ENCODE peak calls at places on chromosome 17, in five cellular contexts. E is HepG2, C is upper lobe of left lung, N is K562, S is GM12878. F is an unnamed sample.

GRCh38 chr17:73215414-73215813 is 22.6 kb downstream of the COG1 start:
- ATAC-seq in E (peak), C (no peak), N (peak), S (peak), F (no peak)

GRCh38 chr17:17739388-17740066 is 58.3 kb downstream of the RAI1 start:
- ATAC-seq in E (peak), C (peak), N (peak), S (no peak), F (peak)

GRCh38 chr17:49214665-49215360 is 4.3 kb downstream of the ABI3 start:
- ATAC-seq in E (no peak), C (no peak), N (no peak), S (no peak), F (no peak)

GRCh38 chr17:30000001-30000754 is 58.7 kb downstream of the EFCAB5 start:
- ATAC-seq in E (no peak), C (no peak), N (no peak), S (peak), F (no peak)

GRCh38 chr17:81526662-81527571 is 1.3 kb upstream of the FSCN2 start:
- ATAC-seq in E (peak), C (no peak), N (no peak), S (no peak), F (no peak)

GRCh38 chr17:17180141-17180603 is 26.0 kb downstream of the PLD6 start:
- ATAC-seq in E (no peak), C (no peak), N (no peak), S (no peak), F (no peak)

GRCh38 chr17:42866216-42866615 is 15.2 kb downstream of the AOC3 start:
- ATAC-seq in E (peak), C (no peak), N (no peak), S (no peak), F (no peak)

GRCh38 chr17:47895254-47895855 is 681 bp upstream of the SP2 start:
- ATAC-seq in E (no peak), C (peak), N (peak), S (no peak), F (peak)

GRCh38 chr17:38336838-38337237 is 6.9 kb downstream of the GPR179 start:
- ATAC-seq in E (no peak), C (no peak), N (no peak), S (no peak), F (no peak)

GRCh38 chr17:43542854-43543253 is 3.3 kb downstream of the ETV4 start:
- ATAC-seq in E (no peak), C (no peak), N (no peak), S (no peak), F (no peak)

GRCh38 chr17:33014751-33015150 is 23.1 kb downstream of the SPACA3 start:
- ATAC-seq in E (peak), C (no peak), N (no peak), S (no peak), F (no peak)

DNA sequence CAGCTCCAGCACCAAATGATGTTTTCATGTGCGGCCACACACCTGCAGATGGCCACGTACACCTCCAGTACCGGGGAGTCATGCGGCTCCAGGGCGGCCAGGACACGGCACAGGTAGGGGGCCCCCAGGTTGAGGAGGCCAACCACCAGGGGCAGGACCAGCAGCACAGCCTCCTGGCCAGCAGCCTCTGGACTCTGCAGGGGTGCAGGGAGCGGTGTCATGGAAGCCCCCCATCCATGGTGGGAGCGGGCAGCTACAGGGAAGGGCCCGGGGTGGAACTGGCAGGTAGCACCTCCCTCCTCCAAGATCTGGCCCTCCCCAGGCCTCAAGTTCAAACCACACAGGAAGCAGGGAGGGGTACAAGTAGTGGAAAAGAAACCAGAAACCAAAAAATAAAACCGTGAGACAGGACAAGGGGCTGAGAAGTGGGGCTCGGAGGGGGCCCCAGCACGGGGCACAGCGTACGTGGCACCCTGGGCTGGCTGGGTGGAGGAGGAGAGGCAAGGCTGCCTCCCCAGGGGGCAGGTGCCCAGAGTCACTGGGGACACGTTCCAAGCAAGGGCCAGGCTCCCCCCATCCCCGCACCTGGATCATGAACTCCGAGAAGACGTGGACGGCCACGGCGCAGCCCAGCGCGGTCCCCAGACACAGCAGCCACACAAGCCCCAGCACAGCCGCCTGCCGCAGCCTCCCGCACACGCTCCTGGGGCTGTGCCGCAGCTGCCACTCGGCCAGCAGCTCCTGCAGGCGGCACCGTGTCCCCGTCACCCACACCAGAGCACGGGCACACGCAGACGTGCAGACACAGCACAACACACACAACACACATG is 7.4 kb downstream of the TMC6 start:
- ATAC-seq in E (no peak), C (no peak), N (no peak), S (peak), F (no peak)
- TF ChIP-seq POLR2AphosphoS5 in E (no peak), C (no peak), N (no peak), S (no peak), F (no peak)

GRCh38 chr17:39461911-39462641 is 790 bp downstream of the CDK12 start:
- ATAC-seq in E (peak), C (peak), N (peak), S (peak), F (peak)

GRCh38 chr17:39455919-39456318 is 4.9 kb upstream of the MED1 start:
- ATAC-seq in E (no peak), C (no peak), N (no peak), S (no peak), F (no peak)

GRCh38 chr17:39462644-39463375 is 1.5 kb downstream of the CDK12 start:
- ATAC-seq in E (peak), C (peak), N (peak), S (peak), F (no peak)

GRCh38 chr17:39461113-39461910 is at the start of gene CDK12:
- ATAC-seq in E (peak), C (peak), N (peak), S (peak), F (peak)
- TF ChIP-seq EP300 in E (peak), C (no peak), N (no peak), S (no peak), F (no peak)

DNA sequence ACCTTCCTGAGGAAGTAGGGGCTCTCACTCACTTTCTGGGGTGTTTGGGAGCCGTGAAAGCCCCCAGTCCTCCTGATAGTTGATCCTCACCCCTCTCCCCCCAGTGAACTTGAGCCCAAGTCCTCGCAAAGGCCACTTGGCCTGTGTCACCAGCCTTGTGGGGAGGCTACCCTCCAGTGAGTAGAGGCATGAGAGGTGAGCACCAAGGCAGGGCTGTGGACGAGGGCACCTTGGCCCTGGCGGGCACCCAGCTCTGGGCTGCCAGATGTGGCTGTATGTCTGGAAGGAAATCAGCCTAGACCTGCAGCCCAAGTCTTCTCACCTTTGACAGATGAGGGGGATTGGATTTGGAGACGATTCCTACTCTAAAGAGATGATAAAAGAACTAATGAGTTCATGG is 3.1 kb downstream of the TTYH2 start:
- ATAC-seq in E (no peak), C (no peak), N (no peak), S (no peak), F (no peak)
- H3K27ac ChIP-seq in E (no peak), C (no peak), N (no peak), S (no peak), F (no peak)

DNA sequence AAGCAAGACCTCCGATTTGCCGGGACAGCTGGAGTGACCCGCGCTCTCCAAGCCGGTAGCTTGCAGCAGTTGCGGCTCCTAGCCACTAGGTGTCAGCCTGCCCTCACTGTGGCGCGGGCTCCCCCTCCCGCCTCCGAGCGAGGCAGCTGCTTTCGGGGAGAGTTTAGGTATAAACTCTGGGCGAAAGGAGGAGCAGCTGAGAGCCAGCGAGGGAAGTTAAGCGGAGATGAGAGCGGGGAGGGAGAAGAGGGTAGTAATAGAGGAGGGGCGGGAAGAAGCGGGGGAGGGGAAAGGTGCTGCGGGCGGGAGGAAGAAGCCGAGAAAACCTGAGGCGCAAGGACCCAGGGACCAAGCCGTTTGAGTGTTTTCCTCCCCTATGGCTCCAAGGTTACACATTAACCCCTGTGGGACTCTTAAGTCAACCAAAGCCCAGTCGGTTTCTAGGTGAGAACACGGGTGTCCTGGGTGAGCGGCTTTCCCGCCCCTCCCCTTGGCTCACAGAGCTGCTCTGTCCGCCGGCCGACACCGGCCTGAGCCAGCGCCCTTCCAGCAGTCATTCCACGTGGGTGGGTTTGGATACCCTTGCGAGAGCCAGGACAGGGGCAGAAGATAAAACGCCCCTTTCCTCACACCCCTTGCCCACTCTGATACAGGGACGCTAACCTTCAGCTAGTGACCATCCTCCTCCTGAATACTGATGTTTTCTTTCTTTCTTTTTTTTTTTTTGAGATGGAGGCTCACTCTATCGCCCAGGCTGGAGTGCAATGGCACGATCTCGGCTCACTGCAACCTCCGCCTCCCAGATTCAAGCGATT is 1.1 kb upstream of the TLCD1 start:
- ATAC-seq in E (peak), C (peak), N (peak), S (peak), F (peak)
- TF ChIP-seq POLR2AphosphoS5 in E (peak), C (peak), N (peak), S (peak), F (peak)

GRCh38 chr17:46173153-46173552 is 20.1 kb downstream of the KANSL1 start:
- ATAC-seq in E (no peak), C (no peak), N (no peak), S (no peak), F (no peak)

GRCh38 chr17:46167826-46168569 is 25.2 kb downstream of the KANSL1 start:
- ATAC-seq in E (peak), C (no peak), N (no peak), S (no peak), F (no peak)

GRCh38 chr17:46170609-46171432 is 22.4 kb downstream of the KANSL1 start:
- ATAC-seq in E (no peak), C (no peak), N (no peak), S (peak), F (no peak)

GRCh38 chr17:46169913-46170312 is 23.3 kb downstream of the KANSL1 start:
- ATAC-seq in E (no peak), C (no peak), N (no peak), S (no peak), F (no peak)

DNA sequence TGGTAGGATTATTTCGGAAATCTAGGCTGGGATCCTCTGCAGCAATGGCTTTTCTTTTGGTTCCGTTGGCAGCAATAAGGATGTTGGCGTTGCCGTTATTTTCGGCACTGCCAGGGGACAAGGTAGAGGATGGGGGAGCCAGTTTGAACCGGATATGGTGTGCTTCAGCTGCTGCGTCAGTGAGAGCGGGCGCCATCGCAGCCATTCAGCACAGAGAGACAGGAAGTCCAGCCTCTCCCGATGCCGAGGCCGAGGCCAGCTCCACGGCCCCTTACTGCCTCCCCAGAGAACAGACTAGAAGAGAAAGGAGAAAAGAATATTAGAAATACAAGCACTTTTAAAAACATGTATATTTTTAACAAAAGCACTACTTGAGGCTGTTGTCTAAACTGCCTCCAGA is 21.3 kb downstream of the KANSL1 start:
- ATAC-seq in E (no peak), C (no peak), N (no peak), S (no peak), F (no peak)
- TF ChIP-seq EP300 in E (no peak), C (no peak), N (no peak), S (no peak), F (no peak)

DNA sequence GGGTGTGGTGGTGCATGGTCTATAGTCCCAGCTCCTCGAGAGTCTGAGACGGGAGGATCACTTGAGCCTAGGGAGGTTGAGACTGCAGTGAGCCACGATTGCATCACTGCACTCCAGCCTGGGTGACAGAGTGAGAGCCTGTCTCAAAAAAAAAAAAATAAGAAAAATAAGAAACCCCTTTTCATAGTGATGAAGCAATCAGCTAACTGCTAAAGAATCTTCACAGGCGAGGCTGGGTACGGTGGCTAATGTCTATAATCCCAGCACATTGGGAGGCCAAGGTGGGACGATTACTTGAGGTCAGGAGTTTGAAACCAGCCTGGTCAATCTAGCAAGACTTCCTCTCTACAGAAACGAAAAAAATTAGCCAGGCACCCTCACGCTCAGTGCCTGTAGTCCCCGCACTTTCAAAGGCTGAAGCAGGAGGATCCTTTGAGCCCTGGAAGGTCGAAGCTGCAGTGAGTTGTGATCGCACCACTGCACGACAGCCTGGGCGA is 766 bp downstream of the SLFN12L start:
- ATAC-seq in E (no peak), C (no peak), N (peak), S (peak), F (no peak)
- H3K27ac ChIP-seq in E (no peak), C (peak), N (no peak), S (peak), F (peak)

DNA sequence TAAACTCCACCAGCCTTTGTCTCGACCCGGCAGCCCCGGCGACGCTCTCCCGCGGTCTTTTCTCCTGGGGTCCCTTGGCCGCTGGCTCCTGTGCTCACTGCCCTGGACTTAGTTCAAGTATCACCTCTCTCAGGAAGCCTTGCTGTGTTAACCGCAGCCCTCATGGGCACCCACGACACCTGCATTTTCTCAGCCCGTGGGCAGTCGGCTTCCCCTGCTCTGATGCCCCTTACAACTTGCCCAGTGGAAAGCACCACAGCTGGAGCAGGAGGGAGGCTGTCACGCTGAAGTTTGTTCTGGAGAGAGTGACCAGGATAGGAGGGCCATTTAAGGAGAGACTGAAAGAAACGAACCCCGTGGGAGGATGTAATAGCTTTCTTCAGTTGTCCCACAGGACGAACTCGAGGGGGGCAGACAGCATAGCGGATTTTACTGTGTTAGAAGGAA is 412 bp downstream of the STXBP4 start:
- ATAC-seq in E (peak), C (peak), N (peak), S (peak), F (peak)
- TF ChIP-seq POLR2AphosphoS5 in E (no peak), C (no peak), N (no peak), S (no peak), F (no peak)

GRCh38 chr17:12664252-12664651 is 1.4 kb upstream of the MYOCD start:
- ATAC-seq in E (no peak), C (no peak), N (no peak), S (no peak), F (no peak)
- TF ChIP-seq EP300 in E (no peak), C (no peak), N (no peak), S (no peak), F (no peak)

GRCh38 chr17:61363601-61364462 is 35.8 kb upstream of the TBX2 start:
- ATAC-seq in E (peak), C (no peak), N (no peak), S (no peak), F (no peak)

GRCh38 chr17:61361084-61361483 is 38.6 kb upstream of the TBX2 start:
- ATAC-seq in E (no peak), C (no peak), N (no peak), S (no peak), F (no peak)

GRCh38 chr17:61362396-61362795 is 37.2 kb upstream of the TBX2 start:
- ATAC-seq in E (no peak), C (no peak), N (no peak), S (no peak), F (no peak)

GRCh38 chr17:61362852-61363600 is 36.6 kb upstream of the TBX2 start:
- ATAC-seq in E (peak), C (no peak), N (no peak), S (no peak), F (no peak)

DNA sequence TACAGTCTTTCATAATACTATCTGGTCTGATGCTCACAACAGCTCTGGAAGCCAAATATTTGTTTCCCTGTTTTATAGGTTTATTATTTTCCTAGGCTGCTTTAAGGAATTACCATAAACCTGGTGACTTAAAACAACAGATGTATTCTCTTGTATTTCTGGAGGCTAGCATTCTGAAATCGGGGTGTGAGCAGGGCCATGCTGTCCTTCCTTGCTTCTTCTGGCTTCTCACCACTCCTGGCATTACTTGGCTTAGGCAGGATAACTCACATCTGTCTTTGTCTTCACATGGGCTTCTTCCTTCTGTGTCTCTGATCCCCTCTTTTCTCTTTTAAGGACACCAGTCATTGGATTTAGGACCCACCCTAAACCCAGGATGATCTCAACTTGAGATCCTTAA is 39.3 kb upstream of the TBX2 start:
- ATAC-seq in E (no peak), C (no peak), N (no peak), S (no peak), F (no peak)
- H3K27ac ChIP-seq in E (no peak), C (no peak), N (no peak), S (no peak), F (no peak)

F was measured in gastroesophageal sphincter.